ENCODE peak calls at places on chromosomes 6 and 20, in four cellular contexts. K is D341Med, S is fibroblast of villous mesenchyme, A is sciatic nerve. E is an unnamed sample.

GRCh38 chr6:113092795-113093194 is 745.7 kb downstream of the RFPL4B start:
- DNase-seq in K (no peak), S (no peak), A (no peak), E (no peak)

GRCh38 chr6:85945454-85946185 is 302.9 kb upstream of the SYNCRIP start:
- DNase-seq in K (no peak), S (no peak), A (no peak), E (no peak)

GRCh38 chr6:131733376-131734016 is 22.7 kb upstream of the CTAGE9 start:
- DNase-seq in K (no peak), S (peak; percentile 45), A (no peak), E (no peak)

GRCh38 chr6:113619077-113619476 is 238.1 kb upstream of the MARCKS start:
- DNase-seq in K (no peak), S (no peak), A (no peak), E (no peak)

GRCh38 chr6:103872219-103872618 is 987.5 kb downstream of the HACE1 start:
- DNase-seq in K (no peak), S (no peak), A (no peak), E (no peak)

GRCh38 chr6:96923871-96924493 is 546 bp upstream of the KLHL32 start:
- DNase-seq in K (no peak), S (peak; percentile 1), A (no peak), E (no peak)

GRCh38 chr6:70183512-70183911 is 119.4 kb downstream of the COL9A1 start:
- DNase-seq in K (no peak), S (no peak), A (no peak), E (no peak)

GRCh38 chr20:20664795-20665194 is 47.6 kb downstream of the RALGAPA2 start:
- DNase-seq in K (peak; percentile 69), S (peak; percentile 11), A (no peak), E (no peak)

GRCh38 chr20:60262967-60263603 is 304.9 kb downstream of the CDH26 start:
- DNase-seq in K (peak; percentile 40), S (peak; percentile 5), A (no peak), E (peak; percentile 77)

GRCh38 chr20:60087563-60088105 is 129.4 kb downstream of the CDH26 start:
- DNase-seq in K (no peak), S (no peak), A (no peak), E (no peak)